ENCODE peak calls at places on chromosomes 6 and 20, in six cellular contexts. One of them, this sample, is unnamed. For H3K9me2, the result is how much of the 10 kb centered on the place peaks cover.

GRCh38 chr6:150380256-150380655 is 11.4 kb downstream of the IYD start:
- DNase-seq in hepatocyte: no peak
- DNase-seq in PC-3: no peak
- DNase-seq in HCT116: no peak
- DNase-seq in OCI-LY7: no peak
- DNase-seq in PC-9: no peak
- DNase-seq in this sample: peak

GRCh38 chr6:45991189-45991588 is 24.5 kb downstream of the CLIC5 start:
- DNase-seq in PC-3: no peak
- DNase-seq in OCI-LY7: no peak
- DNase-seq in PC-9: no peak
- DNase-seq in hepatocyte: no peak
- DNase-seq in HCT116: no peak
- DNase-seq in this sample: no peak

GRCh38 chr6:3871939-3872338 is 22.8 kb downstream of the FAM50B start:
- DNase-seq in PC-3: no peak
- DNase-seq in HCT116: no peak
- DNase-seq in OCI-LY7: no peak
- DNase-seq in hepatocyte: no peak
- DNase-seq in PC-9: no peak
- DNase-seq in this sample: no peak

GRCh38 chr20:17721802-17722486 is 22.2 kb downstream of the BANF2 start:
- DNase-seq in hepatocyte: peak
- DNase-seq in PC-9: no peak
- DNase-seq in PC-3: peak
- DNase-seq in OCI-LY7: peak
- DNase-seq in HCT116: peak
- DNase-seq in this sample: peak

GRCh38 chr20:3723284-3723683 is 9.2 kb upstream of the HSPA12B start:
- DNase-seq in PC-3: no peak
- DNase-seq in PC-9: no peak
- DNase-seq in OCI-LY7: no peak
- DNase-seq in hepatocyte: no peak
- DNase-seq in HCT116: no peak
- DNase-seq in this sample: no peak

GRCh38 chr6:170160031-170160627 is 130.7 kb downstream of the DLL1 start:
- DNase-seq in HCT116: peak
- DNase-seq in PC-9: no peak
- DNase-seq in PC-3: no peak
- DNase-seq in OCI-LY7: peak
- DNase-seq in hepatocyte: no peak
- DNase-seq in this sample: no peak

GRCh38 chr6:52020961-52021570 is 66.3 kb downstream of the PKHD1 start:
- DNase-seq in PC-3: peak
- DNase-seq in PC-9: no peak
- DNase-seq in HCT116: peak
- DNase-seq in OCI-LY7: peak
- DNase-seq in hepatocyte: peak
- DNase-seq in this sample: peak

GRCh38 chr20:507933-508332 is 35.7 kb downstream of the CSNK2A1 start:
- DNase-seq in PC-9: no peak
- DNase-seq in PC-3: no peak
- DNase-seq in HCT116: no peak
- DNase-seq in hepatocyte: no peak
- DNase-seq in OCI-LY7: no peak
- DNase-seq in this sample: no peak

GRCh38 chr20:47547034-47547387 is 45.3 kb downstream of the NCOA3 start:
- DNase-seq in PC-3: no peak
- DNase-seq in OCI-LY7: no peak
- DNase-seq in PC-9: no peak
- DNase-seq in HCT116: no peak
- DNase-seq in hepatocyte: no peak
- DNase-seq in this sample: no peak

GRCh38 chr6:143283887-143284640 is 166.4 kb downstream of the ADAT2 start:
- DNase-seq in hepatocyte: no peak
- DNase-seq in OCI-LY7: no peak
- DNase-seq in PC-9: no peak
- DNase-seq in PC-3: no peak
- DNase-seq in HCT116: no peak
- DNase-seq in this sample: peak

GRCh38 chr20:53215166-53215565 is 243.0 kb downstream of the TSHZ2 start:
- DNase-seq in PC-3: no peak
- DNase-seq in HCT116: no peak
- DNase-seq in PC-9: no peak
- DNase-seq in hepatocyte: no peak
- DNase-seq in OCI-LY7: no peak
- DNase-seq in this sample: no peak

GRCh38 chr6:110949679-110950285 is 8.7 kb upstream of the GTF3C6 start:
- DNase-seq in OCI-LY7: peak
- DNase-seq in hepatocyte: peak
- DNase-seq in PC-9: peak
- DNase-seq in PC-3: peak
- DNase-seq in HCT116: peak
- DNase-seq in this sample: peak

GRCh38 chr20:40331249-40331648 is 357.8 kb downstream of the MAFB start:
- DNase-seq in OCI-LY7: no peak
- DNase-seq in PC-9: no peak
- DNase-seq in hepatocyte: no peak
- DNase-seq in PC-3: no peak
- DNase-seq in HCT116: no peak
- DNase-seq in this sample: no peak

GRCh38 chr6:127938701-127939100 is 37.8 kb upstream of the THEMIS start:
- DNase-seq in hepatocyte: no peak
- DNase-seq in HCT116: peak
- DNase-seq in OCI-LY7: no peak
- DNase-seq in PC-3: peak
- DNase-seq in PC-9: no peak
- DNase-seq in this sample: peak

GRCh38 chr6:157220485-157220884 is 102.8 kb downstream of the TMEM242 start:
- DNase-seq in HCT116: no peak
- DNase-seq in PC-9: no peak
- DNase-seq in hepatocyte: no peak
- DNase-seq in OCI-LY7: no peak
- DNase-seq in PC-3: no peak
- DNase-seq in this sample: no peak

GRCh38 chr6:16633961-16634360 is 127.3 kb downstream of the ATXN1 start:
- DNase-seq in PC-3: no peak
- DNase-seq in hepatocyte: no peak
- DNase-seq in PC-9: no peak
- DNase-seq in OCI-LY7: no peak
- DNase-seq in HCT116: no peak
- DNase-seq in this sample: no peak

GRCh38 chr6:35804996-35805736 is at the start of gene LHFPL5:
- DNase-seq in hepatocyte: peak
- DNase-seq in PC-3: peak
- DNase-seq in PC-9: peak
- DNase-seq in OCI-LY7: peak
- DNase-seq in HCT116: no peak
- DNase-seq in this sample: peak

GRCh38 chr6:4133941-4134838 is 1.2 kb downstream of the ECI2 start:
- DNase-seq in PC-9: peak
- DNase-seq in OCI-LY7: peak
- DNase-seq in PC-3: peak
- DNase-seq in hepatocyte: no peak
- DNase-seq in HCT116: no peak
- DNase-seq in this sample: peak

GRCh38 chr6:138817799-138818198 is 21.9 kb downstream of the ECT2L start:
- DNase-seq in PC-3: peak
- DNase-seq in hepatocyte: peak
- DNase-seq in OCI-LY7: no peak
- DNase-seq in HCT116: peak
- DNase-seq in PC-9: peak
- DNase-seq in this sample: peak

GRCh38 chr6:37868447-37868825 is 48.9 kb downstream of the ZFAND3 start:
- DNase-seq in hepatocyte: no peak
- DNase-seq in HCT116: no peak
- DNase-seq in OCI-LY7: no peak
- DNase-seq in PC-9: peak
- DNase-seq in PC-3: peak
- DNase-seq in this sample: peak

GRCh38 chr20:20210943-20211273 is 157.0 kb upstream of the INSM1 start:
- DNase-seq in OCI-LY7: no peak
- DNase-seq in PC-9: no peak
- DNase-seq in hepatocyte: no peak
- DNase-seq in PC-3: no peak
- DNase-seq in HCT116: no peak
- DNase-seq in this sample: no peak

GRCh38 chr20:63635431-63636141 is 8.7 kb upstream of the GMEB2 start:
- DNase-seq in HCT116: no peak
- DNase-seq in PC-9: no peak
- DNase-seq in OCI-LY7: peak
- DNase-seq in hepatocyte: no peak
- DNase-seq in PC-3: no peak
- DNase-seq in this sample: no peak

GRCh38 chr6:112035446-112035845 is 18.5 kb upstream of the CCN6 start:
- DNase-seq in OCI-LY7: no peak
- DNase-seq in hepatocyte: no peak
- DNase-seq in PC-3: no peak
- DNase-seq in HCT116: no peak
- DNase-seq in PC-9: no peak
- DNase-seq in this sample: peak

GRCh38 chr6:44504321-44504761 is 116.8 kb downstream of the CDC5L start:
- DNase-seq in PC-9: no peak
- DNase-seq in HCT116: no peak
- DNase-seq in OCI-LY7: no peak
- DNase-seq in hepatocyte: no peak
- DNase-seq in PC-3: no peak
- DNase-seq in this sample: no peak

GRCh38 chr6:44507014-44507413 is 119.5 kb downstream of the CDC5L start:
- DNase-seq in PC-3: no peak
- DNase-seq in PC-9: no peak
- DNase-seq in OCI-LY7: no peak
- DNase-seq in HCT116: no peak
- DNase-seq in hepatocyte: no peak
- DNase-seq in this sample: no peak

GRCh38 chr6:44500074-44500473 is 112.6 kb downstream of the CDC5L start:
- DNase-seq in PC-3: no peak
- DNase-seq in HCT116: no peak
- DNase-seq in hepatocyte: no peak
- DNase-seq in OCI-LY7: no peak
- DNase-seq in PC-9: no peak
- DNase-seq in this sample: no peak

GRCh38 chr6:44505751-44506150 is 118.2 kb downstream of the CDC5L start:
- DNase-seq in PC-3: no peak
- DNase-seq in HCT116: no peak
- DNase-seq in OCI-LY7: no peak
- DNase-seq in hepatocyte: no peak
- DNase-seq in PC-9: no peak
- DNase-seq in this sample: no peak

GRCh38 chr6:44503471-44503870 is 116.0 kb downstream of the CDC5L start:
- DNase-seq in PC-3: no peak
- DNase-seq in PC-9: no peak
- DNase-seq in hepatocyte: no peak
- DNase-seq in HCT116: no peak
- DNase-seq in OCI-LY7: no peak
- DNase-seq in this sample: no peak
- H3K9me2 ChIP-seq in PC-3: under half
- H3K9me2 ChIP-seq in PC-9: under half
- H3K9me2 ChIP-seq in hepatocyte: under half
- H3K9me2 ChIP-seq in HCT116: under half
- H3K9me2 ChIP-seq in OCI-LY7: under half
- H3K9me2 ChIP-seq in this sample: under half

DNA sequence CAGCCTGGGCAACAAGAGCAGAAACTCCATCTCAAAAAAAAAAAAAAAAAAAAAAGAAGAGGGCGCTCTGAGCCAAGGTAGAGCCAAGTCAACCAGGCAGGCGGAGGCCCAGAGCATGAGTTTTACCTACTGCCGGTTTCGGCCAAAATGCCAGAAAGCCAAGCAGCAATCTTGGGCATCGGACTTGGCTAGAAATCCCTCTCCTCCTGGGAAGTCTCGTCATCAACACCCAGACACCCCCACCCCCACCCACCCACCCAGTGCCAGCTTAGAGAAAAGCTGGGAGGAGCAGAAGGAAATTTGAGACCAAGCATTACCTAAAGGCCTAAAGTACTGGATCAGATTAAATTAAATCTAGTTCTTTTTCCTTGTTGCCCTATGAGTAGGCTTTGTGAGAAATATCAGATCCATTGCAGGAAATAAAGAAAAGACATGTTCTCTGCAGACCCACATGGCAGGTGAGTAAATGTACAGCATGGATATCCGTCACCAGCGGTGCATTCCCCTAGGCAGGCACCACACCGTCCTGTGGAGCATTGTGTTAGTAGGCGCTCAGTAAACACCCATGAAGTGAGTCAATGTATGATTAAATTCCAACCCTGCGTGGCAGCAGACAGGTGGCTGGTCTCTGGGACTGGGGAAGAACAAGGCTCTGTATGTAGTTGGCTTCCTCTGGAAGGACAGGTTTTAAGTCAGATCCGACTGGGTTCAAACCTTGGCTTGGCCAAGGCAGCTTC is 21.0 kb downstream of the RIPOR3 start:
- DNase-seq in hepatocyte: peak
- DNase-seq in PC-9: peak
- DNase-seq in HCT116: no peak
- DNase-seq in PC-3: peak
- DNase-seq in OCI-LY7: no peak
- DNase-seq in this sample: no peak
- H3K9me2 ChIP-seq in hepatocyte: under half
- H3K9me2 ChIP-seq in PC-9: under half
- H3K9me2 ChIP-seq in HCT116: under half
- H3K9me2 ChIP-seq in PC-3: under half
- H3K9me2 ChIP-seq in OCI-LY7: under half
- H3K9me2 ChIP-seq in this sample: under half

GRCh38 chr20:35904982-35905663 is 49.2 kb downstream of the SCAND1 start:
- DNase-seq in hepatocyte: no peak
- DNase-seq in PC-3: no peak
- DNase-seq in HCT116: no peak
- DNase-seq in OCI-LY7: no peak
- DNase-seq in PC-9: no peak
- DNase-seq in this sample: no peak
- H3K9me2 ChIP-seq in hepatocyte: under half
- H3K9me2 ChIP-seq in PC-3: under half
- H3K9me2 ChIP-seq in HCT116: under half
- H3K9me2 ChIP-seq in OCI-LY7: under half
- H3K9me2 ChIP-seq in PC-9: under half
- H3K9me2 ChIP-seq in this sample: under half

GRCh38 chr20:46323557-46323956 is 15.3 kb upstream of the CDH22 start:
- DNase-seq in PC-3: no peak
- DNase-seq in hepatocyte: no peak
- DNase-seq in PC-9: no peak
- DNase-seq in HCT116: no peak
- DNase-seq in OCI-LY7: no peak
- DNase-seq in this sample: no peak

GRCh38 chr20:46327557-46327956 is 19.3 kb upstream of the CDH22 start:
- DNase-seq in PC-9: no peak
- DNase-seq in hepatocyte: no peak
- DNase-seq in HCT116: no peak
- DNase-seq in OCI-LY7: no peak
- DNase-seq in PC-3: no peak
- DNase-seq in this sample: no peak

GRCh38 chr20:46324379-46324778 is 16.1 kb upstream of the CDH22 start:
- DNase-seq in PC-3: peak
- DNase-seq in hepatocyte: no peak
- DNase-seq in PC-9: no peak
- DNase-seq in HCT116: no peak
- DNase-seq in OCI-LY7: no peak
- DNase-seq in this sample: peak

GRCh38 chr20:46324960-46325703 is 16.8 kb upstream of the CDH22 start:
- DNase-seq in PC-3: peak
- DNase-seq in OCI-LY7: peak
- DNase-seq in hepatocyte: peak
- DNase-seq in HCT116: no peak
- DNase-seq in PC-9: peak
- DNase-seq in this sample: peak

GRCh38 chr20:46325788-46326472 is 17.6 kb upstream of the CDH22 start:
- DNase-seq in PC-3: no peak
- DNase-seq in HCT116: no peak
- DNase-seq in hepatocyte: no peak
- DNase-seq in OCI-LY7: no peak
- DNase-seq in PC-9: no peak
- DNase-seq in this sample: no peak
- H3K9me2 ChIP-seq in PC-3: under half
- H3K9me2 ChIP-seq in HCT116: under half
- H3K9me2 ChIP-seq in hepatocyte: under half
- H3K9me2 ChIP-seq in OCI-LY7: under half
- H3K9me2 ChIP-seq in PC-9: under half
- H3K9me2 ChIP-seq in this sample: under half

This sample was measured in GM23248.